ENCODE peak calls at places on chromosomes 5 and 9, in ten cellular contexts. T, M, V, D, Y, H, A, P, G and O are unnamed samples.
A peak's percentile ranks its signal among the peaks of the same experiment; 100 is the strongest.

GRCh38 chr9:35105571-35106342 is 2.8 kb upstream of the STOML2 start:
- DNase-seq in A (no peak), G (no peak), V (no peak), D (no peak), P (no peak), H (no peak), Y (no peak), M (no peak), T (no peak), O (no peak)

GRCh38 chr9:119091074-119091473 is 278.2 kb downstream of the BRINP1 start:
- DNase-seq in P (peak; percentile 14), M (no peak), D (no peak), Y (no peak), G (no peak), V (no peak), A (no peak), H (no peak), T (no peak), O (no peak)

GRCh38 chr9:33159058-33159759 is 7.9 kb downstream of the B4GALT1 start:
- DNase-seq in P (peak; percentile 83), V (peak; percentile 74), A (peak; percentile 78), T (no peak), Y (no peak), H (peak; percentile 87), M (no peak), D (no peak), G (peak; percentile 90), O (no peak)

GRCh38 chr5:119393201-119393691 is 37.4 kb downstream of the TNFAIP8 start:
- DNase-seq in M (no peak), V (no peak), G (no peak), Y (no peak), P (peak; percentile 60), H (peak; percentile 34), A (no peak), T (no peak), D (no peak), O (no peak)

GRCh38 chr9:131236761-131237160 is 39.5 kb downstream of the FAM78A start:
- DNase-seq in T (no peak), D (no peak), Y (no peak), H (no peak), P (no peak), M (no peak), V (no peak), A (no peak), G (no peak), O (no peak)

GRCh38 chr5:32600057-32600622 is 14.8 kb downstream of the SUB1 start:
- DNase-seq in H (peak; percentile 87), A (peak; percentile 58), V (no peak), Y (no peak), D (no peak), P (peak; percentile 94), M (peak; percentile 92), T (no peak), G (no peak), O (no peak)

GRCh38 chr9:124760719-124761118 is 10.4 kb downstream of the NR6A1 start:
- DNase-seq in D (no peak), G (no peak), A (no peak), Y (no peak), T (no peak), P (no peak), V (no peak), M (no peak), H (no peak), O (no peak)

GRCh38 chr5:32231241-32231640 is 57.1 kb upstream of the GOLPH3 start:
- DNase-seq in P (no peak), V (peak; percentile 25), Y (no peak), H (no peak), D (no peak), M (no peak), T (no peak), G (no peak), A (no peak), O (no peak)

GRCh38 chr5:14825977-14826376 is 45.6 kb downstream of the ANKH start:
- DNase-seq in H (no peak), D (no peak), Y (no peak), G (no peak), T (no peak), A (no peak), V (no peak), P (no peak), M (no peak), O (no peak)

GRCh38 chr5:165844571-165844970 is 2339.2 kb downstream of the MAT2B start:
- DNase-seq in G (no peak), D (no peak), Y (no peak), V (no peak), T (no peak), M (no peak), P (no peak), H (no peak), A (no peak), O (no peak)

GRCh38 chr9:136109351-136110081 is 9.2 kb downstream of the TMEM250 start:
- DNase-seq in V (peak; percentile 73), H (peak; percentile 96), P (peak; percentile 84), Y (peak; percentile 64), D (peak; percentile 89), G (peak; percentile 93), T (peak; percentile 83), M (peak; percentile 69), A (peak; percentile 85), O (no peak)
- H3K4me3 ChIP-seq in V (peak overlapping the region; percentile 45), H (peak overlapping the region; percentile 5), P (peak overlapping the region; percentile 17), Y (peak overlapping the region; percentile 15), D (peak overlapping the region; percentile 46), G (peak overlapping the region; percentile 31), T (peak overlapping the region; percentile 48), M (peak overlapping the region; percentile 23), A (peak overlapping the region; percentile 35), O (no peak overlapping the region)

GRCh38 chr9:21994996-21995651 is 533 bp downstream of the CDKN2B-AS1 start:
- DNase-seq in M (no peak), H (peak; percentile 75), G (peak; percentile 80), V (peak; percentile 50), P (peak; percentile 68), T (no peak), Y (peak; percentile 58), D (peak; percentile 74), A (peak; percentile 76), O (peak; percentile 23)
- TF ChIP-seq CTCF in M (no peak), H (no peak), G (no peak), V (no peak), P (no peak), T (no peak), Y (no peak), D (no peak), A (no peak), O (peak; percentile 17)

GRCh38 chr5:34659168-34659567 is 3.0 kb downstream of the RAI14 start:
- DNase-seq in V (no peak), P (no peak), D (no peak), G (no peak), Y (no peak), T (no peak), A (no peak), H (no peak), M (no peak), O (no peak)

GRCh38 chr5:34656001-34656699 is at the start of gene RAI14:
- DNase-seq in M (no peak), V (peak; percentile 75), P (peak; percentile 73), Y (no peak), G (peak; percentile 74), D (peak; percentile 76), H (peak; percentile 94), T (peak; percentile 28), A (peak; percentile 89), O (peak; percentile 3)

GRCh38 chr5:34657550-34657921 is 1.4 kb downstream of the RAI14 start:
- DNase-seq in D (peak; percentile 26), V (no peak), H (peak; percentile 72), G (peak; percentile 23), Y (no peak), M (no peak), P (peak; percentile 51), A (peak; percentile 64), T (no peak), O (no peak)

GRCh38 chr5:34656700-34657549 is 797 bp downstream of the RAI14 start:
- DNase-seq in V (no peak), H (peak; percentile 39), A (peak; percentile 33), T (no peak), P (no peak), D (peak; percentile 21), G (peak; percentile 25), M (no peak), Y (no peak), O (no peak)

GRCh38 chr5:34658023-34658422 is 1.9 kb downstream of the RAI14 start:
- DNase-seq in V (no peak), P (peak; percentile 60), D (no peak), M (no peak), T (no peak), G (no peak), Y (no peak), H (peak; percentile 26), A (peak; percentile 64), O (no peak)
- H3K4me3 ChIP-seq in V (peak overlapping the region; percentile 82), P (peak overlapping the region; percentile 79), D (peak overlapping the region; percentile 89), M (peak overlapping the region; percentile 88), T (no peak overlapping the region), G (no peak overlapping the region), Y (no peak overlapping the region), H (peak overlapping the region; percentile 96), A (peak overlapping the region; percentile 80), O (no peak overlapping the region)

DNA sequence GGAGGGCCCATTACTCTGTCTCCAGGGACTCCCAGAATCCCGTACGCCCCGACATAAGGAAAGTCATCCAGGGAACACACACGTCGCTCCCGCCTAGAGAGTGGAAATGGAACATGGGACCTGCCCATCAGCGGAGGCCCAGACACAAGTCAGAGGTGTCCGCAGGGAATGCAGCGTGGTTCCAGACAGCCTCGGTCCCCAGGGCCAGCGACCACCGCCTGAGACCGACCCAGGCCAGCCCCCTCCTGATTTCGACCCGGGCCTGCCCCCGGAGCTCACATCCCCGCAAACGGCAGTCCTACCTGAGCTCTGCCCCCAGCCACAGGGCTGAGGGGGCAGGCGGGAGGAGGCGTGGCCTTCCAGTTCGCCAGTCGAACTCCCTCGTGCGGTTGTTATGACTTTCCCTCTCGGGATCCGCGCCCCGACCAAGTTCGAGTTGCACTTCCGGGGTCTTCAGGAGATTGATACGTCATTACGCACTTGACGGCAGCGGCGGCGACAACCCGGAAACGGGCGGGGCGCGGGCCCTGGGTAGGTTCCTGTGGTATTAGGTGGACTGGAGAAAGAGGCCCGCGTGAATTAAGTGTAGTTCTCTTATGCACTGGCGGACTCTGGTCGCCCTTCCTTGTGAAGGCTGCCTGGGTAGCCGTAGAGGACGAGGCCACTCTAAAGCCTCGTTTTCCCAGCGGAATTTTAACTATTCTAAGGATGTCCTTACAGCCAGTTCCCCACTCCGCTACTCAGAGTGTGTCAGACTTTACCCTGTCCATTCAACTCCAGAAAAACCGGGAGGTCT is 370.0 kb upstream of the POU5F2 start:
- DNase-seq in H (peak; percentile 97), T (peak; percentile 84), V (peak; percentile 95), P (peak; percentile 95), M (peak; percentile 90), G (peak; percentile 96), Y (peak; percentile 73), D (peak; percentile 96), A (peak; percentile 97), O (peak; percentile 92)
- TF ChIP-seq CTCF in H (peak; percentile 15), T (no peak), V (no peak), P (peak; percentile 3), M (no peak), G (no peak), Y (peak; percentile 7), D (peak; percentile 11), A (peak; percentile 35), O (peak; percentile 36)

GRCh38 chr5:180807654-180808414 is 5.2 kb upstream of the MGAT1 start:
- DNase-seq in G (no peak), Y (no peak), H (peak; percentile 37), D (peak; percentile 60), M (no peak), A (peak; percentile 47), P (peak; percentile 56), V (no peak), T (no peak), O (no peak)
- H3K4me3 ChIP-seq in G (peak overlapping the region; percentile 42), Y (no peak overlapping the region), H (no peak overlapping the region), D (peak overlapping the region; percentile 49), M (peak overlapping the region; percentile 56), A (no peak overlapping the region), P (no peak overlapping the region), V (peak overlapping the region; percentile 95), T (no peak overlapping the region), O (peak overlapping the region; percentile 71)

GRCh38 chr5:29218829-29219228 is 1974.7 kb upstream of the CDH6 start:
- DNase-seq in T (no peak), V (no peak), H (no peak), A (no peak), P (no peak), G (no peak), M (no peak), Y (no peak), D (no peak), O (no peak)
- TF ChIP-seq CTCF in T (no peak), V (no peak), H (no peak), A (no peak), P (no peak), G (no peak), M (no peak), Y (no peak), D (no peak), O (no peak)